ENCODE peak calls at places on chromosome 22, in seven cellular contexts. A is GM10248, P is heart right ventricle, C is transverse colon, O is HFFc6, Q is fibroblast of the aortic adventitia, F is endothelial cell. M is an unnamed sample.

GRCh38 chr22:36470162-36470993 is 11.1 kb downstream of the TXN2 start:
- DNase-seq in A (peak; percentile 86), P (peak; percentile 74), C (peak; percentile 87), O (peak; percentile 88), Q (peak; percentile 90), F (peak; percentile 84), M (peak; percentile 90)

GRCh38 chr22:30212996-30213441 is 33.5 kb downstream of the LIF start:
- DNase-seq in A (no peak), P (no peak), C (no peak), O (no peak), Q (peak; percentile 86), F (no peak), M (no peak)

GRCh38 chr22:48957987-48958321 is 869.7 kb downstream of the BRD1 start:
- DNase-seq in A (no peak), P (no peak), C (no peak), O (no peak), Q (no peak), F (no peak), M (no peak)

GRCh38 chr22:37193629-37194191 is 5.7 kb upstream of the C1QTNF6 start:
- DNase-seq in A (no peak), P (no peak), C (peak; percentile 39), O (peak; percentile 49), Q (no peak), F (no peak), M (no peak)

GRCh38 chr22:35150163-35151107 is 84.5 kb downstream of the ISX start:
- DNase-seq in A (peak; percentile 64), P (peak; percentile 58), C (peak; percentile 73), O (peak; percentile 26), Q (peak; percentile 33), F (peak; percentile 85), M (no peak)

GRCh38 chr22:50361688-50362087 is 18.6 kb downstream of the PPP6R2 start:
- DNase-seq in A (no peak), P (no peak), C (no peak), O (no peak), Q (no peak), F (no peak), M (no peak)

GRCh38 chr22:17777005-17777716 is 2.9 kb upstream of the BID start:
- DNase-seq in A (peak; percentile 81), P (no peak), C (peak; percentile 58), O (no peak), Q (no peak), F (no peak), M (peak; percentile 75)

GRCh38 chr22:49833340-49834007 is 5.8 kb upstream of the BRD1 start:
- DNase-seq in A (no peak), P (no peak), C (no peak), O (no peak), Q (no peak), F (no peak), M (peak; percentile 32)

GRCh38 chr22:31933816-31934482 is 10.4 kb upstream of the YWHAH start:
- DNase-seq in A (no peak), P (no peak), C (no peak), O (no peak), Q (no peak), F (no peak), M (no peak)

GRCh38 chr22:17795661-17796548 is 21.6 kb upstream of the BID start:
- DNase-seq in A (peak; percentile 74), P (no peak), C (no peak), O (no peak), Q (no peak), F (no peak), M (no peak)

GRCh38 chr22:26725012-26725676 is 67.8 kb downstream of the MIAT start:
- DNase-seq in A (no peak), P (no peak), C (no peak), O (no peak), Q (no peak), F (no peak), M (no peak)

GRCh38 chr22:32044913-32045312 is 1.9 kb downstream of the SLC5A1 start:
- DNase-seq in A (no peak), P (no peak), C (peak; percentile 83), O (no peak), Q (peak; percentile 16), F (no peak), M (no peak)

DNA sequence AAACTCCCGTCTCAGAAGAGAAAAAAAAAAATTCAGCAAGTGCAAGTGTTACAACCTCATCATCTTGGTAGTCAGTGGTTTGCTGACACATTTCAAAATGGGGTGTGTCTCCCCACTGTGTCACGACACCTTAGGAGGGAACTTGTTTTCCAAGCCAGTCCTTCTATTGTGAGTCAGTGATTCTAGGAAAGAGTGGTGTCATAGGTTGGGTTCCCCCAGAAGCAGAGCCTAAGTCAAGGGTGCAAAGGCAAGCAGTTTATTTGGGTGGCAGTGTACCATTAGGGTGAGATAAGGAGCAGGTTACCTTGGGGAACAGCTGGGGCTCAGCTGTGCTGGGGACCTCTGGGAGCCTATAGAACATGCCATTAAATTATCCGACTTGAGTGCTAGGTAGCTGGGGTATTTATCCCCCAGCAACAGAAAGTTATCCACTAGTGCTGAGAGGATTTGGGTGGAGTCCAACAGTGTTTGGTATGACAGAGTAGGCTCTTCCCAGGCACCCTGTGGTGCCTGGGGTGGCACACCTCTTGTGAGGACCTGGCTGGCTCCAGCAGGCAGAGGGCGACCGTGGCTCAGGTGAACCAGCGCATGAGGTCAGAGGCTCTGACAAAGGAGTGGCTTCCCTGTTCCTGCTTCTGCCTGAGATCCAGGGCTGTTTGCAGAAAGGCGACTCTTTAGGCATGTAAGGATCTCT is 41.7 kb downstream of the KIAA1671 start:
- DNase-seq in A (no peak), P (no peak), C (peak; percentile 87), O (peak; percentile 53), Q (peak; percentile 62), F (no peak), M (peak; percentile 39)
- TF ChIP-seq CTCF in A (no peak), P (no peak), C (peak; percentile 35), O (no peak), Q (no peak), F (no peak), M (no peak)

GRCh38 chr22:19556963-19557545 is 32.8 kb upstream of the CLDN5 start:
- DNase-seq in A (no peak), P (no peak), C (no peak), O (no peak), Q (no peak), F (no peak), M (no peak)

GRCh38 chr22:19559324-19559811 is 35.2 kb upstream of the CLDN5 start:
- DNase-seq in A (no peak), P (no peak), C (no peak), O (no peak), Q (no peak), F (no peak), M (no peak)

GRCh38 chr22:19553201-19553600 is 29.0 kb upstream of the CLDN5 start:
- DNase-seq in A (no peak), P (no peak), C (no peak), O (no peak), Q (no peak), F (no peak), M (no peak)

GRCh38 chr22:19555651-19556050 is 31.4 kb upstream of the CLDN5 start:
- DNase-seq in A (no peak), P (no peak), C (no peak), O (no peak), Q (no peak), F (no peak), M (no peak)

DNA sequence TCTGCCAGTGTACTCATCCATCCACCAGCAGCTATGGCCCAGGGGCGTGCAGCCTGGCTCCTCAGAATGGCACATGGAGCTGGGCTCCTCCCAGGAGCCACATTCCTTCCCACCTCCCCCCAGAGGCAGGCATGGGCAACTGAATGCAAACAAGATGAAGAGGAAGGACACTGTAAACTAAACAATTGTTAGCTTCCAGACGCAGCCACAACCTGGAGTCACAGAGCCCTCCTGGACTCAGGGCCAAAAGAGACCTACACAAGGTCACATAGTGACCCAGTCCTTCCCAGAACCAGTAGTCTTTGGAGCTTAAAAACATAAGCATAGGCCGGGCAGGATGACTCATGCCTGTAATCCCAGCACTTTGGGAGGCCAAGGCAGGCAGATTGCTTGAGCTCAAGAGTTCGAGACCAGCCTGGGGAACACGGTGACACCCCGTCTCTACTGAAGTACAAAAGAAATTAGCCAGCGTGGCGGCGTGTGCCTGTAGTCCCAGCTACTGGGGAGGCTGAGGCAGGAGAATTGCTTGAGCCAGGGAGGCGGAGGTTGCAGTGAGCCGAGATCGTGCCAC is 30.7 kb upstream of the CLDN5 start:
- DNase-seq in A (no peak), P (no peak), C (no peak), O (peak; percentile 46), Q (peak; percentile 19), F (peak; percentile 50), M (no peak)
- TF ChIP-seq CTCF in A (no peak), P (no peak), C (no peak), O (peak; percentile 42), Q (peak; percentile 23), F (peak; percentile 34), M (no peak)

DNA sequence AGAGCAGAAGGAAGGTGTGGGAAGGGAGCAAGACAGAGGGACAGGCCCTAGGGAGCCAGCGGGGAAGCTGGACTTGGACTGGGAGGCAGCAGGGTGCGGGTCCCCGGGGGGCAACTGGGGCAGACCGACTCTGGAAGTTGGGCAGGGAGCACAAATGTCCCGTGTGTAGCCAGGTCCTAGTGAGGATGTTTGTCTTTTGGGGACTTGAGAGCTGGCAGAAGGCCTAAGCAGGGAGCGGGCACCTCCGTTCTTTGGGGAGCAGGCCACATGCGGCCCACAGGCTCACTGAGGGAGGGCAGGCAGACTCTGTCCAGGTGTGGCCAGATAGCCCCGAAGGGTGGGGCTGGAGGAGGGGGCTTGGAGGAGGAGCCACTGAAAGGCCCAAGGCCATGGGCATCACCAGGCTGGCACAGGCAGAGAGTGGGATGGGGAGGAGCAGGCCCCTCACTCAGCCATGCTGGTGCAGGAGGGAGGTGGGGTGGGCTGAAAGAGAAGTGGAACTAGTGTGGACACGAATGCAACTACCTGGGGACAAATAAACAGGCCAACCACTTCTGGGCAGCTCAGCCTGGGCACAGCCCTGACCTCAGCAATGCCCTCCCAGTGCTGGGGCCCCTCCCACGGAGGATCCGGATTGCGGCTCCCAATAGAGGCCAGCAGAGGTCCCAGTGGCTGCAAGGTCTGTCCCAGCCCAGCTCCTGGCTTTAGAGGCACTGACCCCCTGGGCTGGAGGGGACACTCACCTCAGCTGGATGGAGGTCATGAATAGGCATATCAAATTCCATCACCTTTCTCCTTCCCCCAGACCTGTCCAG is 1.3 kb upstream of the SCARF2 start:
- DNase-seq in A (peak; percentile 25), P (no peak), C (no peak), O (no peak), Q (no peak), F (no peak), M (peak; percentile 50)
- TF ChIP-seq CTCF in A (no peak), P (peak; percentile 30), C (no peak), O (peak; percentile 59), Q (peak; percentile 52), F (no peak), M (no peak)

GRCh38 chr22:39675907-39676306 is 105.4 kb downstream of the CACNA1I start:
- DNase-seq in A (no peak), P (no peak), C (no peak), O (no peak), Q (no peak), F (no peak), M (no peak)

GRCh38 chr22:39671936-39672335 is 101.4 kb downstream of the CACNA1I start:
- DNase-seq in A (no peak), P (no peak), C (no peak), O (no peak), Q (no peak), F (no peak), M (no peak)

GRCh38 chr22:39677967-39678366 is 107.4 kb downstream of the CACNA1I start:
- DNase-seq in A (no peak), P (no peak), C (no peak), O (no peak), Q (no peak), F (no peak), M (peak; percentile 55)

GRCh38 chr22:39678862-39679490 is 108.4 kb downstream of the CACNA1I start:
- DNase-seq in A (no peak), P (no peak), C (no peak), O (no peak), Q (no peak), F (no peak), M (peak; percentile 59)

GRCh38 chr22:39674536-39674935 is 104.0 kb downstream of the CACNA1I start:
- DNase-seq in A (no peak), P (no peak), C (no peak), O (no peak), Q (no peak), F (no peak), M (no peak)
- TF ChIP-seq CTCF in A (no peak), P (no peak), C (no peak), O (no peak), Q (no peak), F (no peak), M (no peak)